ENCODE peak calls at places on chromosomes 2 and 18, in five cellular contexts. I is RPMI8226, K is epithelial cell of esophagus, H is lung, O is germinal center. S is an unnamed sample.

GRCh38 chr2:97788986-97789644 is 75.7 kb downstream of the ZAP70 start:
- DNase-seq in I (no peak), K (no peak), H (no peak), O (no peak), S (no peak)

GRCh38 chr2:76281176-76281841 is 570.6 kb upstream of the GCFC2 start:
- DNase-seq in I (peak), K (no peak), H (no peak), O (no peak), S (no peak)

GRCh38 chr2:234555616-234556249 is 58.9 kb upstream of the ARL4C start:
- DNase-seq in I (no peak), K (no peak), H (no peak), O (no peak), S (no peak)

GRCh38 chr2:17591846-17592245 is 51.4 kb downstream of the VSNL1 start:
- DNase-seq in I (no peak), K (no peak), H (no peak), O (no peak), S (no peak)

GRCh38 chr18:41875094-41875780 is 79.8 kb upstream of the PIK3C3 start:
- DNase-seq in I (no peak), K (peak), H (no peak), O (no peak), S (no peak)

GRCh38 chr18:77055429-77056310 is 76.9 kb downstream of the MBP start:
- DNase-seq in I (no peak), K (no peak), H (no peak), O (peak), S (peak)

GRCh38 chr2:71473346-71474035 is 20.1 kb downstream of the DYSF start:
- DNase-seq in I (no peak), K (no peak), H (no peak), O (no peak), S (no peak)

GRCh38 chr18:41719808-41720207 is 235.2 kb upstream of the PIK3C3 start:
- DNase-seq in I (no peak), K (no peak), H (no peak), O (no peak), S (no peak)

GRCh38 chr2:64975232-64975791 is 13.9 kb upstream of the SLC1A4 start:
- DNase-seq in I (peak), K (peak), H (no peak), O (no peak), S (no peak)

GRCh38 chr2:216222650-216223352 is 113.7 kb downstream of the XRCC5 start:
- DNase-seq in I (no peak), K (peak), H (no peak), O (no peak), S (no peak)

GRCh38 chr2:172448544-172449267 is 21.3 kb downstream of the ITGA6 start:
- DNase-seq in I (no peak), K (no peak), H (no peak), O (no peak), S (no peak)

GRCh38 chr2:195561205-195562032 is 95.6 kb upstream of the SLC39A10 start:
- DNase-seq in I (peak), K (peak), H (no peak), O (peak), S (no peak)

GRCh38 chr2:34241905-34242740 is 643.0 kb upstream of the FAM98A start:
- DNase-seq in I (peak), K (no peak), H (no peak), O (no peak), S (no peak)

GRCh38 chr2:72925328-72925943 is 8.1 kb downstream of the EMX1 start:
- DNase-seq in I (no peak), K (no peak), H (no peak), O (no peak), S (no peak)

GRCh38 chr18:53458944-53459580 is 765.4 kb downstream of the MBD2 start:
- DNase-seq in I (no peak), K (no peak), H (no peak), O (no peak), S (no peak)

GRCh38 chr2:42844901-42845685 is 52.7 kb upstream of the HAAO start:
- DNase-seq in I (no peak), K (peak), H (no peak), O (no peak), S (no peak)

GRCh38 chr2:10912076-10912731 is 470 bp downstream of the KCNF1 start:
- DNase-seq in I (no peak), K (no peak), H (no peak), O (no peak), S (no peak)

GRCh38 chr2:85400023-85400422 is 10.1 kb downstream of the CAPG start:
- DNase-seq in I (no peak), K (no peak), H (no peak), O (no peak), S (no peak)

GRCh38 chr2:112626604-112627059 is 19.1 kb upstream of the SLC20A1 start:
- DNase-seq in I (peak), K (peak), H (peak), O (peak), S (no peak)

GRCh38 chr2:136358576-136358975 is 240.6 kb upstream of the CXCR4 start:
- DNase-seq in I (no peak), K (no peak), H (no peak), O (no peak), S (no peak)

GRCh38 chr18:62368100-62368499 is 43.0 kb downstream of the TNFRSF11A start:
- DNase-seq in I (no peak), K (no peak), H (no peak), O (no peak), S (no peak)

GRCh38 chr2:65991864-65992554 is 442.9 kb upstream of the MEIS1 start:
- DNase-seq in I (no peak), K (no peak), H (no peak), O (no peak), S (no peak)

GRCh38 chr2:40851661-40852060 is 399.8 kb upstream of the SLC8A1 start:
- DNase-seq in I (no peak), K (peak), H (no peak), O (no peak), S (no peak)

GRCh38 chr18:12586956-12587355 is 71.0 kb downstream of the SPIRE1 start:
- DNase-seq in I (no peak), K (no peak), H (no peak), O (no peak), S (no peak)

GRCh38 chr2:60641866-60642788 is 88.7 kb upstream of the BCL11A start:
- DNase-seq in I (peak), K (peak), H (no peak), O (peak), S (no peak)

GRCh38 chr2:213232649-213233437 is 51.4 kb upstream of the SPAG16 start:
- DNase-seq in I (no peak), K (no peak), H (no peak), O (peak), S (no peak)

GRCh38 chr2:25592766-25593292 is 80.5 kb downstream of the DTNB start:
- DNase-seq in I (no peak), K (no peak), H (no peak), O (no peak), S (no peak)

GRCh38 chr2:205358351-205358815 is 323.9 kb upstream of the NRP2 start:
- DNase-seq in I (no peak), K (peak), H (no peak), O (no peak), S (no peak)

GRCh38 chr2:127165539-127165935 is 54.6 kb downstream of the CYP27C1 start:
- DNase-seq in I (peak), K (no peak), H (no peak), O (no peak), S (no peak)

GRCh38 chr18:44180683-44181082 is 500.0 kb upstream of the SETBP1 start:
- DNase-seq in I (no peak), K (peak), H (no peak), O (no peak), S (no peak)

GRCh38 chr2:138637686-138638085 is 136.1 kb downstream of the SPOPL start:
- DNase-seq in I (no peak), K (no peak), H (no peak), O (no peak), S (no peak)

GRCh38 chr2:28009732-28010131 is 119.2 kb downstream of the BABAM2 start:
- DNase-seq in I (no peak), K (no peak), H (no peak), O (no peak), S (no peak)

GRCh38 chr18:61722247-61722646 is 170.6 kb downstream of the RNF152 start:
- DNase-seq in I (no peak), K (no peak), H (no peak), O (no peak), S (no peak)

GRCh38 chr2:43383533-43383932 is 157.1 kb upstream of the ZFP36L2 start:
- DNase-seq in I (no peak), K (no peak), H (no peak), O (no peak), S (no peak)

GRCh38 chr2:38554973-38555595 is 47.6 kb downstream of the HNRNPLL start:
- DNase-seq in I (no peak), K (peak), H (no peak), O (no peak), S (no peak)

GRCh38 chr2:120236791-120237190 is 13.6 kb upstream of the TMEM185B start:
- DNase-seq in I (no peak), K (no peak), H (no peak), O (no peak), S (no peak)

S was measured in NCI-H2107.